ENCODE peak calls at places on chromosomes 6 and 20, in nine cellular contexts. One of them, this sample, is unnamed.

GRCh38 chr20:61405007-61405406 is 152.9 kb downstream of the CDH4 start:
- DNase-seq in mucosa of descending colon: no peak
- DNase-seq in stomach: no peak
- DNase-seq in lower lobe of right lung: no peak
- DNase-seq in AG09309: no peak
- DNase-seq in AG10803: no peak
- DNase-seq in fibroblast of pulmonary artery: no peak
- DNase-seq in pancreas: no peak
- DNase-seq in PC-3: no peak
- DNase-seq in this sample: no peak

GRCh38 chr6:37056439-37057127 is 51.1 kb downstream of the FGD2 start:
- DNase-seq in mucosa of descending colon: no peak
- DNase-seq in stomach: no peak
- DNase-seq in lower lobe of right lung: no peak
- DNase-seq in AG09309: no peak
- DNase-seq in AG10803: peak
- DNase-seq in fibroblast of pulmonary artery: no peak
- DNase-seq in pancreas: no peak
- DNase-seq in PC-3: peak
- DNase-seq in this sample: peak

GRCh38 chr6:148874698-148875293 is 128.0 kb downstream of the UST start:
- DNase-seq in mucosa of descending colon: no peak
- DNase-seq in stomach: no peak
- DNase-seq in lower lobe of right lung: no peak
- DNase-seq in AG09309: no peak
- DNase-seq in AG10803: peak
- DNase-seq in fibroblast of pulmonary artery: peak
- DNase-seq in pancreas: no peak
- DNase-seq in PC-3: no peak
- DNase-seq in this sample: no peak

GRCh38 chr6:74249658-74250057 is 553.7 kb downstream of the CD109 start:
- DNase-seq in mucosa of descending colon: no peak
- DNase-seq in stomach: no peak
- DNase-seq in lower lobe of right lung: no peak
- DNase-seq in AG09309: peak
- DNase-seq in AG10803: peak
- DNase-seq in fibroblast of pulmonary artery: peak
- DNase-seq in pancreas: no peak
- DNase-seq in PC-3: peak
- DNase-seq in this sample: peak

GRCh38 chr6:156028310-156029131 is 572.9 kb upstream of the NOX3 start:
- DNase-seq in mucosa of descending colon: no peak
- DNase-seq in stomach: no peak
- DNase-seq in lower lobe of right lung: no peak
- DNase-seq in AG09309: no peak
- DNase-seq in AG10803: peak
- DNase-seq in fibroblast of pulmonary artery: no peak
- DNase-seq in pancreas: no peak
- DNase-seq in PC-3: no peak
- DNase-seq in this sample: peak

GRCh38 chr6:45920819-45921511 is 94.7 kb downstream of the CLIC5 start:
- DNase-seq in mucosa of descending colon: no peak
- DNase-seq in stomach: no peak
- DNase-seq in lower lobe of right lung: no peak
- DNase-seq in AG09309: no peak
- DNase-seq in AG10803: no peak
- DNase-seq in fibroblast of pulmonary artery: no peak
- DNase-seq in pancreas: no peak
- DNase-seq in PC-3: peak
- DNase-seq in this sample: no peak

GRCh38 chr20:45593498-45593897 is 14.4 kb upstream of the WFDC8 start:
- DNase-seq in mucosa of descending colon: no peak
- DNase-seq in stomach: no peak
- DNase-seq in lower lobe of right lung: no peak
- DNase-seq in AG09309: no peak
- DNase-seq in AG10803: no peak
- DNase-seq in fibroblast of pulmonary artery: no peak
- DNase-seq in pancreas: no peak
- DNase-seq in PC-3: no peak
- DNase-seq in this sample: no peak

GRCh38 chr6:38755207-38755606 is 40.1 kb downstream of the DNAH8 start:
- DNase-seq in mucosa of descending colon: no peak
- DNase-seq in stomach: no peak
- DNase-seq in lower lobe of right lung: no peak
- DNase-seq in AG09309: no peak
- DNase-seq in AG10803: no peak
- DNase-seq in fibroblast of pulmonary artery: no peak
- DNase-seq in pancreas: no peak
- DNase-seq in PC-3: peak
- DNase-seq in this sample: no peak

GRCh38 chr6:132147530-132148011 is 196.4 kb upstream of the CCN2 start:
- DNase-seq in mucosa of descending colon: no peak
- DNase-seq in stomach: no peak
- DNase-seq in lower lobe of right lung: no peak
- DNase-seq in AG09309: peak
- DNase-seq in AG10803: peak
- DNase-seq in fibroblast of pulmonary artery: no peak
- DNase-seq in pancreas: no peak
- DNase-seq in PC-3: no peak
- DNase-seq in this sample: peak

GRCh38 chr20:53788253-53789022 is 194.8 kb upstream of the ZNF217 start:
- DNase-seq in mucosa of descending colon: no peak
- DNase-seq in stomach: no peak
- DNase-seq in lower lobe of right lung: no peak
- DNase-seq in AG09309: no peak
- DNase-seq in AG10803: no peak
- DNase-seq in fibroblast of pulmonary artery: no peak
- DNase-seq in pancreas: no peak
- DNase-seq in PC-3: no peak
- DNase-seq in this sample: no peak

GRCh38 chr20:53783768-53784167 is 190.1 kb upstream of the ZNF217 start:
- DNase-seq in mucosa of descending colon: no peak
- DNase-seq in stomach: no peak
- DNase-seq in lower lobe of right lung: no peak
- DNase-seq in AG09309: no peak
- DNase-seq in AG10803: no peak
- DNase-seq in fibroblast of pulmonary artery: no peak
- DNase-seq in pancreas: no peak
- DNase-seq in PC-3: no peak
- DNase-seq in this sample: no peak

GRCh38 chr20:53785320-53785719 is 191.7 kb upstream of the ZNF217 start:
- DNase-seq in mucosa of descending colon: no peak
- DNase-seq in stomach: no peak
- DNase-seq in lower lobe of right lung: no peak
- DNase-seq in AG09309: no peak
- DNase-seq in AG10803: no peak
- DNase-seq in fibroblast of pulmonary artery: no peak
- DNase-seq in pancreas: no peak
- DNase-seq in PC-3: peak
- DNase-seq in this sample: no peak

GRCh38 chr20:53786071-53786444 is 192.4 kb upstream of the ZNF217 start:
- DNase-seq in mucosa of descending colon: no peak
- DNase-seq in stomach: no peak
- DNase-seq in lower lobe of right lung: no peak
- DNase-seq in AG09309: no peak
- DNase-seq in AG10803: no peak
- DNase-seq in fibroblast of pulmonary artery: no peak
- DNase-seq in pancreas: no peak
- DNase-seq in PC-3: peak
- DNase-seq in this sample: no peak

GRCh38 chr20:53786445-53787267 is 193.0 kb upstream of the ZNF217 start:
- DNase-seq in mucosa of descending colon: peak
- DNase-seq in stomach: no peak
- DNase-seq in lower lobe of right lung: no peak
- DNase-seq in AG09309: no peak
- DNase-seq in AG10803: no peak
- DNase-seq in fibroblast of pulmonary artery: no peak
- DNase-seq in pancreas: peak
- DNase-seq in PC-3: peak
- DNase-seq in this sample: peak
- TF ChIP-seq CTCF in mucosa of descending colon: no peak
- TF ChIP-seq CTCF in stomach: no peak
- TF ChIP-seq CTCF in lower lobe of right lung: no peak
- TF ChIP-seq CTCF in AG09309: no peak
- TF ChIP-seq CTCF in AG10803: no peak
- TF ChIP-seq CTCF in fibroblast of pulmonary artery: no peak
- TF ChIP-seq CTCF in pancreas: no peak
- TF ChIP-seq CTCF in PC-3: peak
- TF ChIP-seq CTCF in this sample: no peak

GRCh38 chr20:62951896-62952372 is 575 bp upstream of the SLC17A9 start:
- DNase-seq in mucosa of descending colon: no peak
- DNase-seq in stomach: no peak
- DNase-seq in lower lobe of right lung: peak
- DNase-seq in AG09309: no peak
- DNase-seq in AG10803: no peak
- DNase-seq in fibroblast of pulmonary artery: no peak
- DNase-seq in pancreas: no peak
- DNase-seq in PC-3: no peak
- DNase-seq in this sample: no peak
- H3K4me3 ChIP-seq in mucosa of descending colon: no peak
- H3K4me3 ChIP-seq in stomach: peak
- H3K4me3 ChIP-seq in lower lobe of right lung: peak
- H3K4me3 ChIP-seq in AG09309: peak
- H3K4me3 ChIP-seq in AG10803: peak
- H3K4me3 ChIP-seq in fibroblast of pulmonary artery: no peak
- H3K4me3 ChIP-seq in pancreas: no peak
- H3K4me3 ChIP-seq in PC-3: no peak
- H3K4me3 ChIP-seq in this sample: peak

DNA sequence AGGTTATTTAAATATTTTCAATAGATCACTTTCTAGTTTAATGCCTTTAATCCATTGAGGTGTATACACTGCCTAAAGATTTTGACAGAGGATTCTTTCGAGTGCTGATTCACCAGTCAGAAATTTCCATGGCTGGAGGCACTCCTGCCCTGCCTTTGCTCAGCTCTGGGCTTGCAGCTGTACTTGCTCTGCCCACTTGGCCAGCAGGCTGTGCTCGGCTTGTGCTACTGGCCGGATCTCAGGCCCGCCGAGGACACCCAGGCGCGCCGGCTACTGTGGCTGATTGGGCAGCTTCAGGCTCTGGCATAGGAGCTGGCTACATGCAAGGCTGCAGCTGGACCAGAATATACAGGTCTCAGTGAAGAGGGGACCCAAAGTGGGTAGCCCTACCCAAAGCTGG is 675.1 kb upstream of the MMS22L start:
- DNase-seq in mucosa of descending colon: no peak
- DNase-seq in stomach: no peak
- DNase-seq in lower lobe of right lung: peak
- DNase-seq in AG09309: no peak
- DNase-seq in AG10803: no peak
- DNase-seq in fibroblast of pulmonary artery: peak
- DNase-seq in pancreas: no peak
- DNase-seq in PC-3: peak
- DNase-seq in this sample: no peak
- TF ChIP-seq CTCF in mucosa of descending colon: no peak
- TF ChIP-seq CTCF in stomach: no peak
- TF ChIP-seq CTCF in lower lobe of right lung: no peak
- TF ChIP-seq CTCF in AG09309: no peak
- TF ChIP-seq CTCF in AG10803: no peak
- TF ChIP-seq CTCF in fibroblast of pulmonary artery: no peak
- TF ChIP-seq CTCF in pancreas: no peak
- TF ChIP-seq CTCF in PC-3: no peak
- TF ChIP-seq CTCF in this sample: no peak

GRCh38 chr6:89940225-89941027 is 46.2 kb downstream of the GJA10 start:
- DNase-seq in mucosa of descending colon: peak
- DNase-seq in stomach: peak
- DNase-seq in lower lobe of right lung: peak
- DNase-seq in AG09309: peak
- DNase-seq in AG10803: peak
- DNase-seq in fibroblast of pulmonary artery: peak
- DNase-seq in pancreas: peak
- DNase-seq in PC-3: peak
- DNase-seq in this sample: peak
- H3K4me3 ChIP-seq in mucosa of descending colon: no peak
- H3K4me3 ChIP-seq in stomach: no peak
- H3K4me3 ChIP-seq in lower lobe of right lung: no peak
- H3K4me3 ChIP-seq in AG09309: no peak
- H3K4me3 ChIP-seq in AG10803: no peak
- H3K4me3 ChIP-seq in fibroblast of pulmonary artery: no peak
- H3K4me3 ChIP-seq in pancreas: no peak
- H3K4me3 ChIP-seq in PC-3: no peak
- H3K4me3 ChIP-seq in this sample: no peak

DNA sequence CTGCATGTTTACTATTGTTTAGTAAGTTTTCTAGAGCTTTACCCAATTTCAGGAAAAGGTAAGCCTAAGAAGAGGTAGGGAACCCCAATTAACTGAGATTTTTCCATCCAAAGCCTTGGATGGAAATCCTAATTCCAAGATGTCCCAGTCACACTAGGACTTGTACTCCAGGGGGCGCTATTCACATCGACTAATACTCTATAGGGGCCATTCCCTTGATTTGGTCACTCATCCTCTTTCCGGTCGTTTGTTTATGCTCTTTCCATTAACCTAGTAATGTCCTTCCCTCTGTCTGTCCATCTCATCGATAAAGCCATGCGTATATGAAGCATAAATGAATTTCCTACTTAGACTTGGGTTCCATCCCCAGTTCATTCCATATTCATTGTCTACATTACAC is 80.8 kb upstream of the FUCA2 start:
- DNase-seq in mucosa of descending colon: peak
- DNase-seq in stomach: no peak
- DNase-seq in lower lobe of right lung: no peak
- DNase-seq in AG09309: no peak
- DNase-seq in AG10803: no peak
- DNase-seq in fibroblast of pulmonary artery: no peak
- DNase-seq in pancreas: no peak
- DNase-seq in PC-3: peak
- DNase-seq in this sample: peak
- TF ChIP-seq CTCF in mucosa of descending colon: no peak
- TF ChIP-seq CTCF in stomach: no peak
- TF ChIP-seq CTCF in lower lobe of right lung: peak
- TF ChIP-seq CTCF in AG09309: peak
- TF ChIP-seq CTCF in AG10803: no peak
- TF ChIP-seq CTCF in fibroblast of pulmonary artery: peak
- TF ChIP-seq CTCF in pancreas: peak
- TF ChIP-seq CTCF in PC-3: peak
- TF ChIP-seq CTCF in this sample: peak

DNA sequence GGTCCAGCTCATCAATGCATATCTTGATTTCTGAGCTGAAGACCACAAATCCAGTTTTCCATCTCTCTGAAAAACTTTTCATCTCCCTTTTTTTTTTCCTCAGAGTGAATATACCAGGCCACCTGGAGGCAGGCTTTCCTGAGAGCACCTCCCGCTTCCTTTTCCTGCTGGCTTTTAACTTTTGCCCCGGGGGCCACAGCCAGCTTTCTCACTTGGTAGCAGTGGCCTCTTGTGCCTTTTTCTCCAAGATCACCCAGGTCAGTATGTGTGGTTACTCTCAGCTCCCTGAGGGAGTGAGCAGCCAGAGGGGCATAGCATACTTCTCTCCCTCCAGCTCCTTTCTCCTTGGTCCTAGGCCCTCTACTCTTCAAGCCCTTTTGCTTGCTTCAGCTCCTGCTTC is at the start of gene BTN1A1:
- DNase-seq in mucosa of descending colon: no peak
- DNase-seq in stomach: no peak
- DNase-seq in lower lobe of right lung: no peak
- DNase-seq in AG09309: no peak
- DNase-seq in AG10803: no peak
- DNase-seq in fibroblast of pulmonary artery: no peak
- DNase-seq in pancreas: no peak
- DNase-seq in PC-3: no peak
- DNase-seq in this sample: no peak
- H3K4me3 ChIP-seq in mucosa of descending colon: no peak
- H3K4me3 ChIP-seq in stomach: no peak
- H3K4me3 ChIP-seq in lower lobe of right lung: no peak
- H3K4me3 ChIP-seq in AG09309: no peak
- H3K4me3 ChIP-seq in AG10803: no peak
- H3K4me3 ChIP-seq in fibroblast of pulmonary artery: no peak
- H3K4me3 ChIP-seq in pancreas: no peak
- H3K4me3 ChIP-seq in PC-3: no peak
- H3K4me3 ChIP-seq in this sample: no peak

GRCh38 chr6:111721677-111722219 is 116.1 kb upstream of the TRAF3IP2 start:
- DNase-seq in mucosa of descending colon: peak
- DNase-seq in stomach: no peak
- DNase-seq in lower lobe of right lung: no peak
- DNase-seq in AG09309: no peak
- DNase-seq in AG10803: peak
- DNase-seq in fibroblast of pulmonary artery: peak
- DNase-seq in pancreas: no peak
- DNase-seq in PC-3: peak
- DNase-seq in this sample: peak
- TF ChIP-seq CTCF in mucosa of descending colon: no peak
- TF ChIP-seq CTCF in stomach: peak
- TF ChIP-seq CTCF in lower lobe of right lung: peak
- TF ChIP-seq CTCF in AG09309: peak
- TF ChIP-seq CTCF in AG10803: peak
- TF ChIP-seq CTCF in fibroblast of pulmonary artery: peak
- TF ChIP-seq CTCF in pancreas: peak
- TF ChIP-seq CTCF in PC-3: peak
- TF ChIP-seq CTCF in this sample: peak

This sample was measured in fibroblast of villous mesenchyme.